ENCODE peak calls at places on chromosomes 13 and 19, in six cellular contexts. Z is transverse colon, P is ovary, B is SK-N-SH, Y is K562, X is stomach. C is an unnamed sample.

GRCh38 chr13:53357582-53357981 is 329.0 kb downstream of the OLFM4 start:
- DNase-seq in B (no peak), Z (no peak), Y (no peak), X (no peak), P (no peak), C (no peak)

GRCh38 chr13:87754097-87754496 is 82.9 kb downstream of the SLITRK5 start:
- DNase-seq in B (no peak), P (no peak), Z (no peak), Y (no peak), X (no peak), C (no peak)

GRCh38 chr13:53873558-53873957 is 844.9 kb downstream of the OLFM4 start:
- DNase-seq in P (no peak), X (no peak), Z (no peak), Y (no peak), B (peak; percentile 2), C (no peak)

GRCh38 chr13:45711952-45712351 is 9.8 kb downstream of the CBY2 start:
- DNase-seq in X (no peak), P (no peak), Y (no peak), Z (no peak), B (no peak), C (no peak)

GRCh38 chr19:5863030-5863665 is 7.2 kb downstream of the FUT5 start:
- DNase-seq in B (peak; percentile 21), P (no peak), X (no peak), Z (no peak), Y (no peak), C (no peak)

GRCh38 chr13:30148171-30148754 is 159.1 kb downstream of the KATNAL1 start:
- DNase-seq in Y (no peak), X (no peak), B (no peak), Z (no peak), P (no peak), C (no peak)

GRCh38 chr19:49879243-49879960 is 1.9 kb downstream of the TBC1D17 start:
- DNase-seq in Z (no peak), Y (no peak), B (no peak), X (no peak), P (peak; percentile 45), C (no peak)

GRCh38 chr13:38002596-38002995 is 133.0 kb upstream of the TRPC4 start:
- DNase-seq in X (no peak), P (no peak), Y (no peak), B (no peak), Z (no peak), C (no peak)

GRCh38 chr19:3880471-3881271 is at the start of gene ATCAY:
- DNase-seq in Z (no peak), P (no peak), Y (no peak), X (no peak), B (peak; percentile 95), C (no peak)

GRCh38 chr13:109768176-109768575 is 18.2 kb downstream of the IRS2 start:
- DNase-seq in B (no peak), Y (no peak), Z (no peak), X (no peak), P (no peak), C (no peak)

GRCh38 chr19:34299576-34299975 is 45.2 kb downstream of the GARRE1 start:
- DNase-seq in B (no peak), Z (no peak), X (no peak), P (no peak), Y (no peak), C (no peak)

GRCh38 chr13:49499889-49500660 is 4.3 kb downstream of the PHF11 start:
- DNase-seq in Z (no peak), Y (no peak), B (no peak), P (no peak), X (no peak), C (no peak)

GRCh38 chr19:38273499-38273898 is 9.1 kb downstream of the SPINT2 start:
- DNase-seq in X (peak; percentile 72), Y (peak; percentile 25), Z (peak; percentile 80), B (no peak), P (no peak), C (no peak)

GRCh38 chr13:97372929-97373328 is 61.0 kb upstream of the RAP2A start:
- DNase-seq in Y (no peak), Z (no peak), P (no peak), B (no peak), X (no peak), C (no peak)

GRCh38 chr13:76620036-76620435 is 266.2 kb downstream of the KCTD12 start:
- DNase-seq in Z (no peak), P (no peak), Y (no peak), B (no peak), X (no peak), C (no peak)

GRCh38 chr19:36097036-36097435 is 13.9 kb upstream of the OVOL3 start:
- DNase-seq in P (no peak), X (no peak), Y (no peak), B (no peak), Z (no peak), C (no peak)

DNA sequence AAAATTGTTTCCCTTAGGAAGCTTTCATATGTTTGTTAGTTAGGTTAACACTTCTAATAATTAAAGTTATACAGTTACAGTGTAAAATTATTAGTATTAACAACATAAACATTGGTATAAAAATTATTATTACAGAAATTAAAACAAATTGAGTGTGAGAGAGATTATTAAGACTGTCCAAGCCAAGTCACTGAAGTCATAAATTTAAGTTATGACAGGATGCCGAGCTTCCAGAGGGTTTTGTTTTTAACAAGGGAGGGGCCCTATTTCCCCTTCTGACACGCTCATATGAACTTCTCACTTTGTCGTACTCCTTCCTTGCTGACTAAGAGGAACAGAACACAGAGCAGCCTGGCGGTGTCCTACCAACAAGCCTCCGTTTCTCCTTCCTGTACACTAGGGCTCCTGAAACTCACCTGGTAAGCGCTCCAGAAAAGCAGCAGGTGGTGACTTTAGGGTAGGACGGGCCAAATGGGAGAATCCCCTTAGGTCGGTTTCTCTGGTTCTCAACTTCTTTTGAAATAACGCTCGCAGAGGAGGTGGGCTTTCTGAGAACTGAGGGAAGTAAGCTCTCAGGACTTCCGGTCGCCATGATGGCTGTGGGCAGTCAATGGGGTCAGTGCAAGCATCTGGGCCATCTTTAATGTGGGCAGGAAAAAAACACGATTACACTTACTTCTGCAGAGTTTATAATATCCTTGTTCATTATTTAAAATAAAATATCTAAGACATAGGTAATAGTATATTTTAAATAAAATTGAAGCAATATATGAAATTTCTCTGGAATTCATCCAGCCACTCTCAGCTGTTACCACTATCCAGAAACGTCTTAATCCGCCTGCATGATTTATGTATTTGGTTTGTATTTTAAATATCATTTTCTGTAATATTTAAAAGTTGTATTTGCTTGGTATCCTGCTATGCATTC is at the start of gene CARD8:
- DNase-seq in Z (peak; percentile 87), X (peak; percentile 82), B (peak; percentile 73), P (peak; percentile 74), Y (peak; percentile 93), C (peak; percentile 35)
- H3K4me1 ChIP-seq in Z (peaks cover 13% of the 10 kb centered on the region), X (peaks cover 78% of the 10 kb centered on the region), B (peaks cover 14% of the 10 kb centered on the region), P (peaks cover 3% of the 10 kb centered on the region), Y (peaks cover 16% of the 10 kb centered on the region), C (peaks cover 9% of the 10 kb centered on the region)

GRCh38 chr19:11187409-11187808 is 9.9 kb downstream of the KANK2 start:
- DNase-seq in Z (no peak), Y (no peak), B (no peak), P (no peak), X (no peak), C (no peak)

GRCh38 chr19:11191273-11191755 is 6.0 kb downstream of the KANK2 start:
- DNase-seq in X (peak; percentile 36), P (peak; percentile 54), Y (peak; percentile 27), B (peak; percentile 71), Z (peak; percentile 50), C (peak; percentile 53)

GRCh38 chr19:11192957-11193939 is 4.1 kb downstream of the KANK2 start:
- DNase-seq in Z (no peak), B (no peak), X (no peak), P (peak; percentile 37), Y (no peak), C (no peak)

GRCh38 chr19:11191934-11192333 is 5.4 kb downstream of the KANK2 start:
- DNase-seq in B (no peak), P (no peak), Z (no peak), X (no peak), Y (no peak), C (no peak)

GRCh38 chr19:11190501-11190900 is 6.8 kb downstream of the KANK2 start:
- DNase-seq in Y (no peak), X (no peak), Z (no peak), B (no peak), P (no peak), C (no peak)
- H3K36me3 ChIP-seq in Y (peaks cover 51% of the 10 kb centered on the region), X (peaks cover 58% of the 10 kb centered on the region), Z (no peaks in the 10 kb centered on the region), B (peaks cover 34% of the 10 kb centered on the region), P (no peaks in the 10 kb centered on the region), C (peaks cover 16% of the 10 kb centered on the region)

GRCh38 chr19:2546128-2547032 is 70.5 kb downstream of the GADD45B start:
- DNase-seq in Y (no peak), B (no peak), X (peak; percentile 64), Z (peak; percentile 64), P (peak; percentile 52), C (peak; percentile 67)
- TF ChIP-seq EP300 in Y (no peak), B (no peak), X (peak; percentile 68), Z (peak; percentile 18), P (peak; percentile 20), C (peak; percentile 90)

GRCh38 chr19:43779820-43780219 is 953 bp downstream of the KCNN4 start:
- DNase-seq in Y (peak; percentile 82), B (no peak), X (no peak), Z (no peak), P (no peak), C (no peak)

GRCh38 chr19:43779147-43779819 is 1.5 kb downstream of the KCNN4 start:
- DNase-seq in X (peak; percentile 68), Y (no peak), Z (peak; percentile 82), B (no peak), P (no peak), C (no peak)

GRCh38 chr19:43780706-43781525 is at the start of gene KCNN4:
- DNase-seq in Z (peak; percentile 88), X (peak; percentile 57), P (no peak), B (no peak), Y (peak; percentile 67), C (no peak)

GRCh38 chr19:43777163-43777700 is 3.5 kb downstream of the KCNN4 start:
- DNase-seq in Z (no peak), X (no peak), P (no peak), B (peak; percentile 69), Y (peak; percentile 78), C (no peak)

GRCh38 chr19:43778651-43779050 is 2.1 kb downstream of the KCNN4 start:
- DNase-seq in B (no peak), Y (no peak), P (no peak), X (no peak), Z (no peak), C (no peak)
- H3K4me1 ChIP-seq in B (peaks cover 19% of the 10 kb centered on the region), Y (peaks cover 99% of the 10 kb centered on the region), P (peaks cover 8% of the 10 kb centered on the region), X (peaks cover 96% of the 10 kb centered on the region), Z (peaks cover 35% of the 10 kb centered on the region), C (peaks cover 36% of the 10 kb centered on the region)

DNA sequence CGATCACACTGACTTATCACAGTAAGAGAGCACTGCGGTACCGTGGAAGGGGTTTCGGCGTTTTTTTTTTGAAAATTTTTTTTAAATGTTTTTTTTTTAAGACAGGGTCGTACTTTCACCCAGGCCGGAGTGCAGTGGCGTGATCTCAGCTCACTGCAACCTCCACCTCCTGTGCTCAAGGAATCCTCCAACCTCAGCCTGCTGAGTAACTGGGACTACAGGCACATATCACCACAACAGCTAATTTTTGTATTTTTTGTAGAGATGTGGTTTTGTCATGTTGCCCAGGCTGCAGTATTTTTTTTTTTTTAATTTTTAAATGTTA is 19.0 kb downstream of the LTBP4 start:
- DNase-seq in B (no peak), X (no peak), Z (no peak), P (no peak), Y (no peak), C (no peak)
- H3K36me3 ChIP-seq in B (no peaks in the 10 kb centered on the region), X (peaks cover 58% of the 10 kb centered on the region), Z (no peaks in the 10 kb centered on the region), P (no peaks in the 10 kb centered on the region), Y (peaks cover 70% of the 10 kb centered on the region), C (peaks cover 24% of the 10 kb centered on the region)